ENCODE peak calls at places on chromosomes 1 and 21, in four cellular contexts. D is left cardiac atrium; H is posterior cingulate gyrus; M is stimulated activated effector memory CD8-positive, alpha-beta T cell treated with anti-CD3 and anti-CD28 coated beads, Interleukin-12 subunit alpha, Interleukin-12 subunit beta, amount 100 ng/mL, for 72 hours. E is an unnamed sample.

GRCh38 chr1:56461158-56462127 is 117.9 kb downstream of the PLPP3 start:
- DNase-seq in M (no peak), H (no peak), D (no peak), E (no peak)

GRCh38 chr1:63622847-63623566 is 29.8 kb downstream of the PGM1 start:
- DNase-seq in H (no peak), M (no peak), D (no peak), E (no peak)

GRCh38 chr1:6037338-6037762 is 8.3 kb upstream of the KCNAB2 start:
- DNase-seq in M (no peak), D (no peak), H (no peak), E (no peak)

GRCh38 chr21:28675265-28676041 is 317.2 kb downstream of the LTN1 start:
- DNase-seq in H (no peak), M (no peak), D (no peak), E (no peak)

GRCh38 chr1:54904476-54905048 is 17.6 kb upstream of the DHCR24 start:
- DNase-seq in D (no peak), H (no peak), M (no peak), E (no peak)

GRCh38 chr1:218525451-218526197 is 180.5 kb downstream of the TGFB2 start:
- DNase-seq in D (no peak), H (no peak), M (no peak), E (no peak)

GRCh38 chr1:154840557-154841176 is 29.4 kb downstream of the KCNN3 start:
- DNase-seq in D (no peak), H (no peak), M (no peak), E (no peak)

GRCh38 chr1:43284711-43285110 is 670 bp downstream of the C1orf210 start:
- DNase-seq in M (no peak), H (no peak), D (no peak), E (no peak)

GRCh38 chr1:64598100-64598571 is 128.2 kb downstream of the CACHD1 start:
- DNase-seq in M (no peak), H (no peak), D (no peak), E (no peak)

GRCh38 chr1:225469051-225469450 is 41.2 kb upstream of the LBR start:
- DNase-seq in D (no peak), M (no peak), H (no peak), E (no peak)

GRCh38 chr1:157154940-157155514 is 16.8 kb upstream of the ETV3 start:
- DNase-seq in M (no peak), H (no peak), D (peak), E (no peak)

GRCh38 chr1:60637651-60638050 is 444.7 kb upstream of the NFIA start:
- DNase-seq in M (no peak), H (no peak), D (no peak), E (no peak)

GRCh38 chr1:205998457-205999241 is 4.5 kb downstream of the RAB7B start:
- DNase-seq in M (no peak), H (peak), D (no peak), E (no peak)

GRCh38 chr21:34511787-34512451 is at the start of gene KCNE1:
- DNase-seq in M (no peak), H (no peak), D (no peak), E (no peak)

GRCh38 chr1:44025816-44026215 is 5.4 kb downstream of the SLC6A9 start:
- DNase-seq in M (no peak), H (no peak), D (no peak), E (no peak)

GRCh38 chr1:56816264-56816663 is 2.9 kb downstream of the FYB2 start:
- DNase-seq in D (no peak), H (no peak), M (no peak), E (no peak)

GRCh38 chr1:5835179-5835562 is 157.1 kb downstream of the NPHP4 start:
- DNase-seq in H (no peak), D (no peak), M (no peak), E (no peak)

GRCh38 chr21:38343691-38344090 is 86.9 kb downstream of the KCNJ15 start:
- DNase-seq in D (peak), H (no peak), M (no peak), E (no peak)

GRCh38 chr1:7379445-7379971 is 391.6 kb upstream of the VAMP3 start:
- DNase-seq in M (no peak), H (no peak), D (no peak), E (no peak)

GRCh38 chr1:204331847-204332487 is 27.8 kb downstream of the PLEKHA6 start:
- DNase-seq in H (no peak), M (no peak), D (no peak), E (no peak)

GRCh38 chr1:81340258-81340657 is 460.5 kb upstream of the ADGRL2 start:
- DNase-seq in H (no peak), M (no peak), D (no peak), E (no peak)

GRCh38 chr1:206133751-206134371 is 16.7 kb upstream of the AVPR1B start:
- DNase-seq in H (no peak), M (no peak), D (no peak), E (no peak)

GRCh38 chr1:79006564-79006963 is at the start of gene ADGRL4:
- DNase-seq in H (no peak), M (no peak), D (peak), E (no peak)

GRCh38 chr1:112337028-112337531 is 58.9 kb upstream of the CTTNBP2NL start:
- DNase-seq in D (peak), M (no peak), H (peak), E (no peak)

GRCh38 chr1:169731446-169731845 is 2.4 kb downstream of the SELE start:
- DNase-seq in M (no peak), D (no peak), H (no peak), E (no peak)

GRCh38 chr1:233240367-233240766 is 55.2 kb downstream of the PCNX2 start:
- DNase-seq in D (no peak), M (no peak), H (no peak), E (no peak)

GRCh38 chr1:246827396-246827795 is 103.2 kb downstream of the SCCPDH start:
- DNase-seq in M (no peak), H (no peak), D (no peak), E (no peak)

GRCh38 chr1:201916649-201917249 is 28.1 kb downstream of the SHISA4 start:
- DNase-seq in M (no peak), H (no peak), D (peak), E (no peak)

GRCh38 chr21:36699026-36699545 is at the start of gene SIM2:
- DNase-seq in M (no peak), H (no peak), D (peak), E (no peak)

GRCh38 chr1:52337439-52337838 is 28.6 kb downstream of the CC2D1B start:
- DNase-seq in D (no peak), M (no peak), H (no peak), E (no peak)

GRCh38 chr1:199747984-199748383 is 279.5 kb upstream of the NR5A2 start:
- DNase-seq in H (no peak), M (no peak), D (no peak), E (no peak)

GRCh38 chr1:25117233-25117823 is 115.0 kb downstream of the SYF2 start:
- DNase-seq in M (no peak), D (no peak), H (no peak), E (no peak)

E was measured in memory B cell.